ENCODE peak calls at places on chromosomes 16 and 17, in four cellular contexts. T is upper lobe of right lung, G is A549, A is ELF-1. K is an unnamed sample.

GRCh38 chr17:17186551-17187505 is 19.3 kb downstream of the PLD6 start:
- DNase-seq in T (no peak), G (no peak), A (no peak), K (no peak)

GRCh38 chr17:4072487-4073157 is 70.2 kb downstream of the ZZEF1 start:
- DNase-seq in T (no peak), G (no peak), A (no peak), K (no peak)

GRCh38 chr17:2996938-2997670 is 66.3 kb downstream of the OR1D5 start:
- DNase-seq in T (peak), G (no peak), A (no peak), K (no peak)

GRCh38 chr17:73255671-73256181 is 6.0 kb downstream of the CPSF4L start:
- DNase-seq in T (no peak), G (peak), A (peak), K (peak)

GRCh38 chr17:54426287-54426886 is 474.3 kb upstream of the TOM1L1 start:
- DNase-seq in T (no peak), G (peak), A (no peak), K (no peak)

GRCh38 chr17:19021622-19022083 is 17.1 kb upstream of the FAM83G start:
- DNase-seq in T (no peak), G (no peak), A (no peak), K (no peak)

GRCh38 chr17:45147102-45147580 is 1.1 kb upstream of the HEXIM1 start:
- DNase-seq in T (no peak), G (no peak), A (peak), K (no peak)

GRCh38 chr17:40179923-40180659 is 2.8 kb downstream of the RAPGEFL1 start:
- DNase-seq in T (no peak), G (no peak), A (no peak), K (peak)

GRCh38 chr16:12485425-12485824 is 318.3 kb downstream of the CPPED1 start:
- DNase-seq in T (no peak), G (no peak), A (no peak), K (no peak)

GRCh38 chr17:61536417-61536955 is 54.5 kb downstream of the NACA2 start:
- DNase-seq in T (no peak), G (no peak), A (no peak), K (no peak)

GRCh38 chr17:34045990-34046389 is 209.1 kb upstream of the CCL2 start:
- DNase-seq in T (no peak), G (no peak), A (no peak), K (no peak)

K was measured in transverse colon.